ENCODE peak calls at places on chromosome 7, in eight cellular contexts. L, G, R, V, J, U, S and Q are unnamed samples.
A peak's percentile ranks its signal among the peaks of the same experiment; 100 is the strongest.

GRCh38 chr7:131057015-131057518 is 270.6 kb upstream of the MKLN1 start:
- DNase-seq in J (no peak), V (no peak), R (no peak), S (peak; percentile 38), U (peak; percentile 80), L (no peak), G (peak; percentile 66), Q (no peak)

GRCh38 chr7:21941570-21942224 is 4.0 kb downstream of the CDCA7L start:
- DNase-seq in L (no peak), V (no peak), S (no peak), J (no peak), R (no peak), U (no peak), G (peak; percentile 69), Q (no peak)

GRCh38 chr7:83751217-83751616 is 102.3 kb upstream of the SEMA3E start:
- DNase-seq in S (no peak), U (peak; percentile 45), G (no peak), V (no peak), R (no peak), L (no peak), J (no peak), Q (no peak)

GRCh38 chr7:134355925-134356324 is 39.2 kb upstream of the SLC35B4 start:
- DNase-seq in R (peak; percentile 41), G (no peak), U (peak; percentile 7), L (no peak), V (peak; percentile 48), J (no peak), S (peak; percentile 9), Q (no peak)

GRCh38 chr7:73770002-73770859 is at the start of gene CLDN3:
- DNase-seq in S (no peak), L (no peak), U (no peak), J (peak; percentile 51), R (peak; percentile 97), G (peak; percentile 39), V (peak; percentile 93), Q (no peak)

GRCh38 chr7:1289681-1290261 is 57.1 kb downstream of the UNCX start:
- DNase-seq in S (no peak), R (peak; percentile 11), G (no peak), J (no peak), U (peak; percentile 5), L (no peak), V (peak; percentile 48), Q (no peak)

GRCh38 chr7:71361633-71362032 is 229.7 kb downstream of the GALNT17 start:
- DNase-seq in U (no peak), R (no peak), G (no peak), V (no peak), J (no peak), L (no peak), S (no peak), Q (no peak)

GRCh38 chr7:46109447-46109846 is 188.4 kb upstream of the IGFBP3 start:
- DNase-seq in J (no peak), R (no peak), S (no peak), L (no peak), V (no peak), G (no peak), U (no peak), Q (no peak)

GRCh38 chr7:142868188-142868811 is 13.4 kb downstream of the EPHB6 start:
- DNase-seq in L (peak; percentile 85), U (no peak), V (no peak), J (no peak), S (no peak), R (no peak), G (no peak), Q (no peak)

GRCh38 chr7:1355568-1356340 is 103.5 kb downstream of the MICALL2 start:
- DNase-seq in R (peak; percentile 50), G (no peak), J (no peak), V (peak; percentile 31), L (no peak), S (no peak), U (no peak), Q (no peak)

GRCh38 chr7:117470777-117471176 is 9.0 kb upstream of the CFTR start:
- DNase-seq in U (no peak), L (no peak), R (peak; percentile 33), V (no peak), J (no peak), S (peak; percentile 61), G (no peak), Q (no peak)

GRCh38 chr7:104275900-104276299 is 52.5 kb upstream of the LHFPL3 start:
- DNase-seq in L (no peak), R (no peak), U (no peak), S (no peak), V (no peak), J (no peak), G (no peak), Q (no peak)

GRCh38 chr7:156493942-156494341 is 146.6 kb upstream of the RNF32 start:
- DNase-seq in V (no peak), J (no peak), S (no peak), R (no peak), U (peak; percentile 77), G (no peak), L (no peak), Q (no peak)

GRCh38 chr7:107370816-107371215 is 99.0 kb upstream of the GPR22 start:
- DNase-seq in G (no peak), U (no peak), R (no peak), J (no peak), V (no peak), S (no peak), L (no peak), Q (no peak)

GRCh38 chr7:71261066-71261465 is 129.1 kb downstream of the GALNT17 start:
- DNase-seq in J (no peak), L (no peak), S (no peak), G (no peak), V (no peak), U (no peak), R (no peak), Q (no peak)

GRCh38 chr7:127287133-127287532 is 34.4 kb upstream of the GRM8 start:
- DNase-seq in U (no peak), J (no peak), G (no peak), R (no peak), L (no peak), S (no peak), V (no peak), Q (no peak)

GRCh38 chr7:130794619-130794922 is 60.6 kb upstream of the KLF14 start:
- DNase-seq in J (no peak), V (no peak), S (no peak), L (no peak), G (no peak), U (no peak), R (no peak), Q (no peak)

GRCh38 chr7:136389933-136390332 is 412.8 kb upstream of the MTPN start:
- DNase-seq in G (no peak), U (no peak), L (no peak), R (no peak), V (no peak), J (no peak), S (no peak), Q (no peak)

GRCh38 chr7:84200859-84201258 is 6.3 kb upstream of the SEMA3A start:
- DNase-seq in J (no peak), V (no peak), S (no peak), G (no peak), U (peak; percentile 54), L (no peak), R (no peak), Q (no peak)

GRCh38 chr7:21972397-21972784 is 26.7 kb upstream of the CDCA7L start:
- DNase-seq in U (no peak), R (no peak), J (no peak), G (no peak), S (no peak), L (peak; percentile 66), V (no peak), Q (no peak)

GRCh38 chr7:41969713-41970112 is 266.8 kb upstream of the INHBA start:
- DNase-seq in J (no peak), R (no peak), U (no peak), S (no peak), V (no peak), G (no peak), L (no peak), Q (no peak)

GRCh38 chr7:96401200-96401599 is 79.3 kb upstream of the SLC25A13 start:
- DNase-seq in S (peak; percentile 24), L (no peak), J (no peak), U (no peak), R (no peak), G (no peak), V (no peak), Q (no peak)

GRCh38 chr7:45108863-45109262 is 2.6 kb downstream of the TBRG4 start:
- DNase-seq in U (no peak), S (no peak), J (no peak), G (no peak), R (no peak), V (peak; percentile 18), L (no peak), Q (no peak)

GRCh38 chr7:18906901-18907300 is 210.5 kb downstream of the TWIST1 start:
- DNase-seq in V (no peak), L (no peak), J (no peak), S (no peak), R (no peak), U (no peak), G (no peak), Q (no peak)
- TF ChIP-seq CTCF in V (no peak), L (no peak), J (no peak), S (no peak), R (no peak), U (no peak), G (no peak), Q (no peak)

DNA sequence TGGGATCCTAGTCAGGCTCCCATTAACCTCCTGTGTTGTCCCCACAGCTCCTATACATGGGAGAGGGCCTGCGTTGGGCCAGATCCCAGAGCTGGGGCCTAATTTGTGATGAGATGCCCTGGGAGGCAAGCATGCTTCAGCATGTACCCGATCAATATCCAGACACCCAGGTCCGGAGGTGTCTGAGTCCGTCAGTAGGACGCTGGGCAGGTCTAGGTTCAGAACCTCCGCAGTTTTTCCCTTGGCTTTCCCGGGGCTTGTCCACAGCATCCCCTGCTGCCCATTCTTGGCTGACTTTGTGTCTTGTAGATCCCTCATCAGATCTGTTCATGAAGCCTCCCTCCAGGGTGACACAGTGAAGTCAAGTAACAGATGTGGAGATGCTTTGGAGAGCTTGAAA is 32.7 kb upstream of the RBAK start:
- DNase-seq in S (no peak), V (no peak), U (no peak), G (no peak), R (no peak), L (no peak), J (no peak), Q (no peak)
- TF ChIP-seq CTCF in S (no peak), V (no peak), U (no peak), G (no peak), R (no peak), L (no peak), J (no peak), Q (no peak)

GRCh38 chr7:6008668-6009611 is at the start of the genes AIMP2 and PMS2:
- DNase-seq in U (peak; percentile 99), R (peak; percentile 98), G (peak; percentile 93), J (peak; percentile 96), L (peak; percentile 100), V (peak; percentile 98), S (peak; percentile 99), Q (peak; percentile 96)
- TF ChIP-seq CTCF in U (no peak), R (no peak), G (peak; percentile 33), J (no peak), L (peak; percentile 6), V (no peak), S (peak; percentile 33), Q (no peak)

GRCh38 chr7:138729444-138729843 is 28.3 kb upstream of the SVOPL start:
- DNase-seq in J (no peak), G (no peak), L (no peak), U (no peak), V (no peak), S (no peak), R (no peak), Q (no peak)

GRCh38 chr7:138727336-138728099 is 26.4 kb upstream of the SVOPL start:
- DNase-seq in U (no peak), V (no peak), G (no peak), S (no peak), J (no peak), R (no peak), L (no peak), Q (no peak)

GRCh38 chr7:138726288-138726687 is 25.1 kb upstream of the SVOPL start:
- DNase-seq in J (peak; percentile 29), R (no peak), G (no peak), U (no peak), S (no peak), V (no peak), L (no peak), Q (no peak)
- TF ChIP-seq CTCF in J (no peak), R (no peak), G (no peak), U (no peak), S (no peak), V (no peak), L (no peak), Q (no peak)